ENCODE peak calls at places on chromosomes 5 and 9, in eight cellular contexts. C, U, A, P, Z, H, G and W are unnamed samples.

GRCh38 chr5:2683720-2684119 is 67.8 kb downstream of the IRX2 start:
- DNase-seq in P (no peak), A (no peak), Z (no peak), C (no peak), U (no peak), H (no peak), G (no peak), W (no peak)

GRCh38 chr5:178277346-178277745 is 44.7 kb upstream of the PHYKPL start:
- DNase-seq in H (no peak), P (no peak), U (no peak), Z (no peak), C (peak; percentile 5), A (no peak), G (no peak), W (no peak)

GRCh38 chr5:109516385-109516784 is 106.6 kb upstream of the PJA2 start:
- DNase-seq in H (no peak), G (no peak), C (peak; percentile 41), P (no peak), A (no peak), U (no peak), Z (no peak), W (no peak)

GRCh38 chr9:77848897-77849296 is 182.7 kb downstream of the GNAQ start:
- DNase-seq in U (peak; percentile 70), P (no peak), Z (peak; percentile 92), H (no peak), C (peak; percentile 77), G (no peak), A (peak; percentile 89), W (peak; percentile 36)

GRCh38 chr5:136427421-136427820 is 62.1 kb upstream of the TRPC7 start:
- DNase-seq in C (no peak), P (no peak), G (no peak), H (no peak), U (no peak), A (no peak), Z (no peak), W (no peak)

GRCh38 chr5:139273322-139273571 is 20.3 kb upstream of the MATR3 start:
- DNase-seq in C (no peak), H (no peak), G (peak; percentile 6), P (no peak), Z (no peak), A (no peak), U (no peak), W (no peak)

GRCh38 chr5:72410896-72411295 is 90.7 kb downstream of the PTCD2 start:
- DNase-seq in H (no peak), G (no peak), P (no peak), U (no peak), C (no peak), Z (no peak), A (peak; percentile 58), W (no peak)

GRCh38 chr9:134621558-134622110 is 20.0 kb upstream of the COL5A1 start:
- DNase-seq in Z (no peak), A (no peak), C (no peak), G (no peak), U (no peak), P (no peak), H (no peak), W (no peak)

GRCh38 chr5:87169300-87169991 is 98.2 kb upstream of the RASA1 start:
- DNase-seq in H (no peak), A (no peak), P (no peak), C (no peak), U (no peak), Z (no peak), G (no peak), W (no peak)

GRCh38 chr5:8875722-8876121 is 670.2 kb downstream of the SEMA5A start:
- DNase-seq in H (no peak), P (no peak), Z (no peak), U (no peak), A (no peak), G (no peak), C (no peak), W (no peak)

GRCh38 chr5:108263338-108263737 is 118.6 kb downstream of the FBXL17 start:
- DNase-seq in G (no peak), H (no peak), A (no peak), C (no peak), Z (no peak), U (no peak), P (no peak), W (no peak)

GRCh38 chr5:108260858-108261170 is 121.1 kb downstream of the FBXL17 start:
- DNase-seq in P (no peak), A (no peak), G (no peak), H (no peak), Z (no peak), C (no peak), U (no peak), W (no peak)

GRCh38 chr5:108259306-108259705 is 122.6 kb downstream of the FBXL17 start:
- DNase-seq in Z (peak; percentile 60), U (no peak), A (peak; percentile 34), P (peak; percentile 40), C (no peak), H (peak; percentile 41), G (no peak), W (no peak)

GRCh38 chr5:108258001-108258400 is 123.9 kb downstream of the FBXL17 start:
- DNase-seq in U (no peak), P (no peak), A (no peak), C (no peak), G (no peak), Z (peak; percentile 3), H (no peak), W (no peak)

DNA sequence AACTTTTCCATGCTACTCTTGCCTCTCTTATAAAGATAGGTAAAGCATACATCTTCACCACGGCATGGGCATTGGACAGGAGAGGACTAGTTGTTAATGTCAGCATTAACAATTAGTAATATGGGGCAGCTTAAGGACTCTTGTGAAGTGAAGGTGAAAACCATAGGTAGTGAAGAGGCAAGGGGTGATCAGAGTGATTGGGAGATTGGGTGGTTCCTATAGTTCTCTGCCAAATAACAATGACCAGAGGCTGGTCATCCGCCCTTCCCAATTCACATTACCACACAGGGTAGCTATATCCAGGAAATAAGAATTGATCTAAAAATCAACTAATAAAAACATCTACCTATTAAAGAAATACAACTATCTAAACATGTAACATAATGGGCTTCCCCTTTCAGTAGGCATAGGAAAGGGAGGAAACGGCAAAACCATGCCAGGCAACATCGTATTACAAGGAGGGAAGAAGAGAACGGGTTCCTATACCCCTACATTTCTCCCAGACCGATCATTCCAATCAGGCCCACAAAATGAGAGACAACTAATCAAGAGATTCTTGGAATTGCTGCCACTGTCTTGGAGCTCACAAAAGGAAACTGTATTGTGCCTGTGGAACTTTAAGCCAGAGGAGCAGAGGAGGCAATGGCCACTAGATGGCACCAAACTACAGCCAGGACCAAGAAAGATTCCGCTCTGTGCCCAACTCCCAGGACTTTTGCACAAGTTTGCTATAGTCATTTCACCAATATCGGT is 121.6 kb downstream of the FBXL17 start:
- DNase-seq in G (peak; percentile 61), P (peak; percentile 89), A (peak; percentile 91), U (peak; percentile 73), H (peak; percentile 75), Z (peak; percentile 69), C (peak; percentile 71), W (peak; percentile 79)
- H3K4me3 ChIP-seq in G (no peak overlapping the region), P (no peak overlapping the region), A (no peak overlapping the region), U (no peak overlapping the region), H (no peak overlapping the region), Z (no peak overlapping the region), C (peak overlapping the region; percentile 40), W (no peak overlapping the region)

GRCh38 chr9:131096490-131097258 is at the start of gene AIF1L:
- DNase-seq in P (no peak), H (no peak), Z (no peak), U (no peak), G (no peak), C (no peak), A (no peak), W (no peak)

GRCh38 chr9:131095666-131096489 is 453 bp upstream of the AIF1L start:
- DNase-seq in P (no peak), A (peak; percentile 12), U (no peak), Z (no peak), C (peak; percentile 67), G (no peak), H (no peak), W (no peak)

GRCh38 chr9:131097948-131098278 is 1.6 kb downstream of the AIF1L start:
- DNase-seq in C (peak; percentile 70), A (no peak), G (no peak), P (no peak), U (no peak), H (no peak), Z (no peak), W (no peak)

GRCh38 chr9:131098391-131099087 is 2.2 kb downstream of the AIF1L start:
- DNase-seq in H (peak; percentile 70), P (peak; percentile 18), G (no peak), Z (no peak), U (no peak), C (no peak), A (no peak), W (no peak)

GRCh38 chr9:131097259-131097947 is 1.1 kb downstream of the AIF1L start:
- DNase-seq in U (no peak), A (no peak), P (no peak), H (no peak), G (no peak), Z (no peak), C (no peak), W (no peak)
- H3K4me3 ChIP-seq in U (peak overlapping the region; percentile 28), A (no peak overlapping the region), P (no peak overlapping the region), H (no peak overlapping the region), G (no peak overlapping the region), Z (no peak overlapping the region), C (peak overlapping the region; percentile 65), W (no peak overlapping the region)

GRCh38 chr5:177116631-177117373 is 16.8 kb upstream of the NSD1 start:
- DNase-seq in P (peak; percentile 83), H (no peak), U (peak; percentile 89), A (peak; percentile 87), C (peak; percentile 96), G (peak; percentile 78), Z (peak; percentile 81), W (peak; percentile 80)
- H3K4me3 ChIP-seq in P (peak overlapping the region; percentile 13), H (no peak overlapping the region), U (no peak overlapping the region), A (no peak overlapping the region), C (peak overlapping the region; percentile 63), G (peak overlapping the region; percentile 34), Z (peak overlapping the region; percentile 18), W (no peak overlapping the region)

GRCh38 chr5:107519900-107520354 is 150.8 kb downstream of the EFNA5 start:
- DNase-seq in A (peak; percentile 21), H (no peak), Z (peak; percentile 53), U (no peak), C (no peak), G (no peak), P (peak; percentile 82), W (no peak)

GRCh38 chr5:107523019-107523680 is 147.6 kb downstream of the EFNA5 start:
- DNase-seq in Z (peak; percentile 40), G (no peak), C (no peak), P (no peak), A (no peak), U (no peak), H (no peak), W (no peak)

GRCh38 chr5:107526263-107526937 is 144.3 kb downstream of the EFNA5 start:
- DNase-seq in U (no peak), C (no peak), Z (no peak), P (no peak), A (peak; percentile 38), H (no peak), G (no peak), W (no peak)

GRCh38 chr5:107522456-107522855 is 148.3 kb downstream of the EFNA5 start:
- DNase-seq in Z (no peak), G (no peak), U (no peak), H (no peak), A (no peak), C (no peak), P (no peak), W (no peak)

GRCh38 chr5:107524111-107524510 is 146.6 kb downstream of the EFNA5 start:
- DNase-seq in U (no peak), G (no peak), A (no peak), P (no peak), Z (no peak), H (no peak), C (no peak), W (no peak)
- H3K4me3 ChIP-seq in U (no peak overlapping the region), G (no peak overlapping the region), A (no peak overlapping the region), P (no peak overlapping the region), Z (no peak overlapping the region), H (no peak overlapping the region), C (no peak overlapping the region), W (no peak overlapping the region)